ENCODE peak calls at places on chromosomes 11 and 22, in nine cellular contexts. M is upper lobe of right lung; T is stimulated activated naive B cell treated with anti-CD40 and anti-IgM and Interleukin-4, amounts not matched to agents 10 μg/mL and 1 μg/mL and 100 μg/mL, for 72 hours; V is sciatic nerve; C is activated T-helper 17 cell treated with anti-CD3 and anti-CD28 coated beads, Interleukin-2, amount 50 U/mL, for 72 hours; K is PC-3; Q is stimulated activated naive CD8-positive, alpha-beta T cell treated with anti-CD3 and anti-CD28 coated beads, Interleukin-15, amount 100 ng/mL, for 72 hours; J is psoas muscle; F is Right ventricle myocardium superior. P is an unnamed sample.

GRCh38 chr11:102360681-102361080 is 13.7 kb downstream of the BIRC2 start:
- ATAC-seq in M (no peak), T (no peak), V (no peak), C (peak), K (no peak), Q (no peak), J (no peak), F (no peak), P (no peak)

GRCh38 chr11:57251491-57252104 is 14.5 kb upstream of the APLNR start:
- ATAC-seq in M (no peak), T (no peak), V (no peak), C (no peak), K (no peak), Q (no peak), J (peak), F (no peak), P (no peak)

GRCh38 chr22:33049125-33049729 is 9.0 kb downstream of the SYN3 start:
- ATAC-seq in M (peak), T (peak), V (peak), C (peak), K (no peak), Q (peak), J (peak), F (peak), P (peak)

GRCh38 chr11:69994810-69995209 is 83.3 kb upstream of the ANO1 start:
- ATAC-seq in M (no peak), T (no peak), V (no peak), C (no peak), K (no peak), Q (no peak), J (no peak), F (no peak), P (no peak)

GRCh38 chr11:128026596-128026995 is 560.8 kb downstream of the ETS1 start:
- ATAC-seq in M (peak), T (no peak), V (no peak), C (no peak), K (peak), Q (no peak), J (peak), F (no peak), P (no peak)

GRCh38 chr11:70460111-70460510 is 61.8 kb downstream of the CTTN start:
- ATAC-seq in M (peak), T (no peak), V (no peak), C (no peak), K (no peak), Q (no peak), J (no peak), F (no peak), P (no peak)

GRCh38 chr11:93099811-93100210 is 98.0 kb downstream of the SLC36A4 start:
- ATAC-seq in M (no peak), T (no peak), V (no peak), C (no peak), K (no peak), Q (no peak), J (no peak), F (no peak), P (no peak)

GRCh38 chr22:35993048-35993714 is 35.4 kb downstream of the RBFOX2 start:
- ATAC-seq in M (no peak), T (no peak), V (no peak), C (no peak), K (no peak), Q (no peak), J (no peak), F (no peak), P (no peak)

GRCh38 chr11:31645747-31646146 is 136.2 kb downstream of the ELP4 start:
- ATAC-seq in M (no peak), T (no peak), V (no peak), C (no peak), K (peak), Q (no peak), J (peak), F (no peak), P (no peak)

GRCh38 chr11:117198613-117199012 is 557 bp upstream of the TAGLN start:
- ATAC-seq in M (no peak), T (no peak), V (peak), C (no peak), K (no peak), Q (no peak), J (no peak), F (no peak), P (no peak)

GRCh38 chr11:57294225-57295131 is 30.3 kb downstream of the TNKS1BP1 start:
- ATAC-seq in M (peak), T (no peak), V (peak), C (no peak), K (peak), Q (no peak), J (peak), F (peak), P (peak)

GRCh38 chr11:29978549-29978948 is 38.3 kb downstream of the KCNA4 start:
- ATAC-seq in M (no peak), T (no peak), V (no peak), C (no peak), K (no peak), Q (no peak), J (no peak), F (peak), P (no peak)

GRCh38 chr11:66020618-66021357 is 5.5 kb downstream of the CATSPER1 start:
- ATAC-seq in M (peak), T (peak), V (no peak), C (peak), K (peak), Q (peak), J (no peak), F (peak), P (no peak)

GRCh38 chr11:82680252-82680651 is 53.4 kb downstream of the FAM181B start:
- ATAC-seq in M (no peak), T (no peak), V (no peak), C (no peak), K (peak), Q (no peak), J (no peak), F (no peak), P (no peak)

GRCh38 chr11:13011366-13012036 is 2.4 kb downstream of the RASSF10 start:
- ATAC-seq in M (no peak), T (no peak), V (no peak), C (no peak), K (no peak), Q (no peak), J (no peak), F (no peak), P (no peak)

GRCh38 chr22:37940698-37941376 is 12.6 kb downstream of the C22orf23 start:
- ATAC-seq in M (peak), T (peak), V (peak), C (no peak), K (no peak), Q (no peak), J (no peak), F (no peak), P (peak)

GRCh38 chr11:68331338-68331947 is 19.1 kb downstream of the LRP5 start:
- ATAC-seq in M (no peak), T (no peak), V (peak), C (no peak), K (no peak), Q (peak), J (no peak), F (peak), P (no peak)

GRCh38 chr11:19121646-19122045 is 4.7 kb downstream of the ZDHHC13 start:
- ATAC-seq in M (no peak), T (no peak), V (no peak), C (peak), K (no peak), Q (peak), J (no peak), F (no peak), P (no peak)

GRCh38 chr11:73423506-73423905 is 47.3 kb downstream of the RELT start:
- ATAC-seq in M (no peak), T (no peak), V (no peak), C (no peak), K (no peak), Q (no peak), J (no peak), F (no peak), P (no peak)

GRCh38 chr22:40241200-40241763 is 63.6 kb downstream of the TNRC6B start:
- ATAC-seq in M (no peak), T (peak), V (no peak), C (peak), K (no peak), Q (peak), J (no peak), F (no peak), P (no peak)

P was measured in stimulated activated memory B cell treated with anti-CD40 and anti-IgM and Interleukin-4, amounts not matched to agents 10 μg/mL and 1 μg/mL and 100 μg/mL, for 72 hours.